ENCODE peak calls at places on chromosomes 3 and 15, in ten cellular contexts. K is psoas muscle, P is fibroblast of lung, H is prostate gland, M is body of pancreas, V is A549, O is right atrium auricular region, Y is ovary, E is WERI-Rb-1, W is pancreas. G is an unnamed sample. For H3K9me3, the result is how much of the 10 kb centered on the place peaks cover.

GRCh38 chr3:122214718-122215117 is 31.2 kb downstream of the CASR start:
- DNase-seq in K (no peak), P (no peak), H (no peak), M (no peak), V (no peak), O (no peak), Y (no peak), E (no peak), W (no peak), G (no peak)

GRCh38 chr3:185693985-185694675 is 108.0 kb downstream of the SENP2 start:
- DNase-seq in K (no peak), P (no peak), H (no peak), M (no peak), V (no peak), O (no peak), Y (no peak), E (no peak), W (no peak), G (no peak)

GRCh38 chr3:64166584-64167155 is 58.6 kb downstream of the PRICKLE2 start:
- DNase-seq in K (no peak), P (no peak), H (no peak), M (no peak), V (peak), O (no peak), Y (no peak), E (peak), W (no peak), G (no peak)

GRCh38 chr3:62261800-62262199 is 111.5 kb downstream of the FEZF2 start:
- DNase-seq in K (no peak), P (no peak), H (no peak), M (no peak), V (no peak), O (no peak), Y (no peak), E (no peak), W (no peak), G (no peak)

GRCh38 chr15:34621675-34622074 is 38.2 kb upstream of the GOLGA8B start:
- DNase-seq in K (no peak), P (peak), H (no peak), M (no peak), V (peak), O (no peak), Y (no peak), E (no peak), W (no peak), G (no peak)

GRCh38 chr15:68433551-68433950 is 1.6 kb upstream of the ITGA11 start:
- DNase-seq in K (no peak), P (no peak), H (no peak), M (no peak), V (no peak), O (peak), Y (no peak), E (no peak), W (no peak), G (no peak)

GRCh38 chr3:123657578-123657977 is 72.7 kb upstream of the HACD2 start:
- DNase-seq in K (no peak), P (peak), H (no peak), M (no peak), V (no peak), O (no peak), Y (no peak), E (no peak), W (no peak), G (no peak)

GRCh38 chr15:89307791-89308190 is 26.8 kb downstream of the POLG start:
- DNase-seq in K (no peak), P (no peak), H (no peak), M (no peak), V (no peak), O (no peak), Y (no peak), E (no peak), W (no peak), G (no peak)

GRCh38 chr3:78957456-78957855 is 810.3 kb downstream of the ROBO1 start:
- DNase-seq in K (no peak), P (no peak), H (no peak), M (no peak), V (no peak), O (no peak), Y (no peak), E (peak), W (no peak), G (no peak)

GRCh38 chr15:74552761-74553441 is 11.9 kb downstream of the ARID3B start:
- DNase-seq in K (no peak), P (no peak), H (no peak), M (no peak), V (no peak), O (no peak), Y (no peak), E (no peak), W (no peak), G (no peak)

GRCh38 chr3:8524656-8525399 is 23.2 kb downstream of the LMCD1 start:
- DNase-seq in K (no peak), P (no peak), H (no peak), M (no peak), V (no peak), O (no peak), Y (no peak), E (no peak), W (no peak), G (no peak)

GRCh38 chr15:29698030-29698701 is 124.1 kb downstream of the TJP1 start:
- DNase-seq in K (no peak), P (peak), H (no peak), M (no peak), V (peak), O (no peak), Y (no peak), E (peak), W (no peak), G (no peak)

GRCh38 chr3:62876064-62876463 is 848 bp upstream of the CADPS start:
- DNase-seq in K (no peak), P (peak), H (no peak), M (peak), V (peak), O (no peak), Y (peak), E (peak), W (peak), G (no peak)

GRCh38 chr3:183725387-183725786 is 27.8 kb downstream of the YEATS2 start:
- DNase-seq in K (no peak), P (no peak), H (no peak), M (no peak), V (no peak), O (no peak), Y (no peak), E (no peak), W (no peak), G (no peak)

GRCh38 chr3:144162042-144162441 is 190.4 kb downstream of the DIPK2A start:
- DNase-seq in K (no peak), P (peak), H (peak), M (no peak), V (peak), O (no peak), Y (no peak), E (no peak), W (no peak), G (no peak)

GRCh38 chr15:62119224-62119925 is 45.7 kb downstream of the C2CD4B start:
- DNase-seq in K (no peak), P (peak), H (no peak), M (peak), V (peak), O (no peak), Y (no peak), E (no peak), W (no peak), G (no peak)

GRCh38 chr3:5192568-5193319 is 5.2 kb downstream of the EDEM1 start:
- DNase-seq in K (no peak), P (no peak), H (no peak), M (no peak), V (no peak), O (no peak), Y (no peak), E (no peak), W (no peak), G (no peak)

GRCh38 chr3:184604039-184604955 is 42.7 kb downstream of the EPHB3 start:
- DNase-seq in K (no peak), P (no peak), H (no peak), M (peak), V (no peak), O (no peak), Y (peak), E (no peak), W (no peak), G (no peak)

GRCh38 chr15:76979996-76980520 is 14.9 kb upstream of the PSTPIP1 start:
- DNase-seq in K (no peak), P (no peak), H (no peak), M (no peak), V (no peak), O (no peak), Y (no peak), E (no peak), W (no peak), G (no peak)

GRCh38 chr15:75904241-75904631 is 558 bp downstream of the FBXO22 start:
- DNase-seq in K (no peak), P (peak), H (peak), M (peak), V (peak), O (no peak), Y (peak), E (peak), W (peak), G (peak)

GRCh38 chr3:72487078-72487765 is 361.0 kb downstream of the SHQ1 start:
- DNase-seq in K (peak), P (peak), H (peak), M (peak), V (peak), O (peak), Y (peak), E (no peak), W (no peak), G (no peak)

GRCh38 chr3:14989943-14990753 is 42.8 kb downstream of the NR2C2 start:
- DNase-seq in K (no peak), P (peak), H (no peak), M (no peak), V (peak), O (no peak), Y (peak), E (no peak), W (no peak), G (no peak)

GRCh38 chr15:57298204-57298603 is 78.1 kb upstream of the CGNL1 start:
- DNase-seq in K (no peak), P (peak), H (no peak), M (no peak), V (no peak), O (no peak), Y (no peak), E (no peak), W (no peak), G (no peak)

GRCh38 chr3:196219970-196220311 is 3.6 kb downstream of the SLC51A start:
- DNase-seq in K (no peak), P (no peak), H (no peak), M (no peak), V (no peak), O (no peak), Y (peak), E (no peak), W (no peak), G (no peak)

GRCh38 chr3:171846594-171846993 is 3.4 kb downstream of the TMEM212 start:
- DNase-seq in K (no peak), P (peak), H (no peak), M (no peak), V (no peak), O (no peak), Y (no peak), E (no peak), W (no peak), G (no peak)

GRCh38 chr3:66196633-66197032 is 24.2 kb upstream of the SLC25A26 start:
- DNase-seq in K (no peak), P (peak), H (no peak), M (no peak), V (no peak), O (no peak), Y (no peak), E (no peak), W (no peak), G (no peak)

GRCh38 chr15:67914537-67915373 is 74.9 kb upstream of the RNU6-1 start:
- DNase-seq in K (peak), P (peak), H (peak), M (peak), V (peak), O (peak), Y (peak), E (peak), W (peak), G (no peak)

GRCh38 chr15:90889313-90889730 is 5.0 kb downstream of the FES start:
- DNase-seq in K (no peak), P (no peak), H (no peak), M (no peak), V (no peak), O (no peak), Y (no peak), E (no peak), W (no peak), G (no peak)

GRCh38 chr15:40320931-40321371 is 2.5 kb upstream of the INAFM2 start:
- DNase-seq in K (no peak), P (peak), H (peak), M (peak), V (peak), O (no peak), Y (peak), E (peak), W (no peak), G (no peak)

GRCh38 chr15:59018833-59019232 is 31.4 kb downstream of the RNF111 start:
- DNase-seq in K (no peak), P (no peak), H (no peak), M (no peak), V (no peak), O (no peak), Y (no peak), E (no peak), W (no peak), G (no peak)

GRCh38 chr3:178152988-178153387 is 383.2 kb upstream of the KCNMB2 start:
- DNase-seq in K (no peak), P (no peak), H (no peak), M (no peak), V (no peak), O (no peak), Y (no peak), E (no peak), W (no peak), G (no peak)

GRCh38 chr3:181694805-181695660 is 16.7 kb upstream of the SOX2 start:
- DNase-seq in K (peak), P (no peak), H (no peak), M (peak), V (no peak), O (no peak), Y (peak), E (no peak), W (peak), G (no peak)
- TF ChIP-seq CTCF in K (no peak), P (no peak), H (no peak), M (peak), V (no peak), O (no peak), Y (no peak), E (no peak), W (no peak), G (no peak)

GRCh38 chr3:111590096-111590491 is 5.1 kb downstream of the ZBED2 start:
- DNase-seq in K (no peak), P (no peak), H (no peak), M (no peak), V (peak), O (no peak), Y (no peak), E (no peak), W (no peak), G (no peak)
- H3K9me3 ChIP-seq in K (under half), P (under half), H (under half), M (under half), V (under half), O (under half), Y (under half), E (under half), W (under half), G (under half)

DNA sequence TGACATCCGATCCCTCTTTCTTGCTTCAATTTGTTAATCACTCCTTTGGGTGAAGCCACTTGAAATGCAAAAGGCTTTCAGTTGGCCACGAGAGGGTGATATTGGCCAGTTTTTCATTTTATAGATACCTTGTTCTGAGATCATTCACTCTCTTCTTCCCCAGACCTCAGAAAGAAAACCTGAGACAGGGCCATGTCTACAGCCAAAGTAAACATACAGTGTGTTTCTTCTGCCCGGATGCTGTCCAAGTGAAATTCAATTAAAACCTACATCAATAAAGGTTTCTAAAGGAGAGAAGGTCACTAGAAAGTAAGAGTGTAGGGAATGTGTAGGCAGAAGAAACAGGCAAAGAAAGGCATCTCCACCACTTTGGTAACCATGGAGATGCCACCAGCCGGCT is 39.5 kb upstream of the FMN1 start:
- DNase-seq in K (no peak), P (peak), H (peak), M (no peak), V (peak), O (no peak), Y (no peak), E (peak), W (no peak), G (no peak)
- TF ChIP-seq CTCF in K (peak), P (peak), H (peak), M (peak), V (peak), O (no peak), Y (no peak), E (peak), W (peak), G (no peak)

GRCh38 chr15:88075102-88075501 is 181.4 kb downstream of the NTRK3 start:
- DNase-seq in K (no peak), P (no peak), H (no peak), M (no peak), V (no peak), O (no peak), Y (no peak), E (no peak), W (no peak), G (no peak)
- H3K9me3 ChIP-seq in K (under half), P (under half), H (under half), M (under half), V (under half), O (under half), Y (under half), E (under half), W (under half), G (under half)

G was measured in CD4-positive, alpha-beta T cell.